ENCODE peak calls at places on chromosomes 13 and 19, in nine cellular contexts. M, S, F, I, Y, G, A, C and O are unnamed samples.
A peak's percentile ranks its signal among the peaks of the same experiment; 100 is the strongest.

GRCh38 chr13:26784704-26785639 is 24.4 kb upstream of the GPR12 start:
- DNase-seq in M (peak; percentile 37), S (no peak), F (peak; percentile 56), I (no peak), Y (no peak), G (no peak), A (no peak), C (peak; percentile 26), O (no peak)

GRCh38 chr19:6423499-6424189 is 967 bp downstream of the KHSRP start:
- DNase-seq in M (no peak), S (peak; percentile 50), F (no peak), I (no peak), Y (peak; percentile 55), G (no peak), A (peak; percentile 54), C (peak; percentile 64), O (no peak)

GRCh38 chr19:3671680-3672574 is 28.3 kb downstream of the PIP5K1C start:
- DNase-seq in M (no peak), S (no peak), F (no peak), I (no peak), Y (no peak), G (no peak), A (no peak), C (peak; percentile 83), O (no peak)

GRCh38 chr13:49641810-49642291 is 13.5 kb downstream of the ARL11 start:
- DNase-seq in M (no peak), S (no peak), F (no peak), I (peak; percentile 81), Y (peak; percentile 32), G (peak; percentile 14), A (peak; percentile 70), C (no peak), O (peak; percentile 91)

GRCh38 chr19:6521718-6522646 is 8.8 kb upstream of the TNFSF9 start:
- DNase-seq in M (peak; percentile 85), S (no peak), F (no peak), I (no peak), Y (no peak), G (no peak), A (no peak), C (peak; percentile 86), O (peak; percentile 76)

GRCh38 chr19:18171605-18172327 is 1.8 kb upstream of the IFI30 start:
- DNase-seq in M (no peak), S (no peak), F (no peak), I (no peak), Y (no peak), G (no peak), A (peak; percentile 62), C (no peak), O (no peak)

GRCh38 chr13:100941377-100941776 is 266.8 kb upstream of the TMTC4 start:
- DNase-seq in M (no peak), S (no peak), F (no peak), I (no peak), Y (no peak), G (no peak), A (no peak), C (no peak), O (no peak)

GRCh38 chr13:74325106-74325505 is 190.9 kb upstream of the KLF12 start:
- DNase-seq in M (no peak), S (no peak), F (no peak), I (peak; percentile 57), Y (no peak), G (no peak), A (no peak), C (no peak), O (no peak)

GRCh38 chr19:709965-710714 is 1.4 kb downstream of the PALM start:
- DNase-seq in M (no peak), S (peak; percentile 41), F (no peak), I (no peak), Y (no peak), G (no peak), A (no peak), C (no peak), O (no peak)

GRCh38 chr19:711224-711623 is 2.5 kb downstream of the PALM start:
- DNase-seq in M (no peak), S (peak; percentile 63), F (no peak), I (no peak), Y (no peak), G (no peak), A (no peak), C (no peak), O (no peak)

GRCh38 chr19:710767-711166 is 2.0 kb downstream of the PALM start:
- DNase-seq in M (no peak), S (peak; percentile 46), F (no peak), I (no peak), Y (no peak), G (no peak), A (no peak), C (no peak), O (no peak)

GRCh38 chr19:709196-709964 is 645 bp downstream of the PALM start:
- DNase-seq in M (no peak), S (no peak), F (no peak), I (no peak), Y (no peak), G (no peak), A (no peak), C (no peak), O (no peak)

DNA sequence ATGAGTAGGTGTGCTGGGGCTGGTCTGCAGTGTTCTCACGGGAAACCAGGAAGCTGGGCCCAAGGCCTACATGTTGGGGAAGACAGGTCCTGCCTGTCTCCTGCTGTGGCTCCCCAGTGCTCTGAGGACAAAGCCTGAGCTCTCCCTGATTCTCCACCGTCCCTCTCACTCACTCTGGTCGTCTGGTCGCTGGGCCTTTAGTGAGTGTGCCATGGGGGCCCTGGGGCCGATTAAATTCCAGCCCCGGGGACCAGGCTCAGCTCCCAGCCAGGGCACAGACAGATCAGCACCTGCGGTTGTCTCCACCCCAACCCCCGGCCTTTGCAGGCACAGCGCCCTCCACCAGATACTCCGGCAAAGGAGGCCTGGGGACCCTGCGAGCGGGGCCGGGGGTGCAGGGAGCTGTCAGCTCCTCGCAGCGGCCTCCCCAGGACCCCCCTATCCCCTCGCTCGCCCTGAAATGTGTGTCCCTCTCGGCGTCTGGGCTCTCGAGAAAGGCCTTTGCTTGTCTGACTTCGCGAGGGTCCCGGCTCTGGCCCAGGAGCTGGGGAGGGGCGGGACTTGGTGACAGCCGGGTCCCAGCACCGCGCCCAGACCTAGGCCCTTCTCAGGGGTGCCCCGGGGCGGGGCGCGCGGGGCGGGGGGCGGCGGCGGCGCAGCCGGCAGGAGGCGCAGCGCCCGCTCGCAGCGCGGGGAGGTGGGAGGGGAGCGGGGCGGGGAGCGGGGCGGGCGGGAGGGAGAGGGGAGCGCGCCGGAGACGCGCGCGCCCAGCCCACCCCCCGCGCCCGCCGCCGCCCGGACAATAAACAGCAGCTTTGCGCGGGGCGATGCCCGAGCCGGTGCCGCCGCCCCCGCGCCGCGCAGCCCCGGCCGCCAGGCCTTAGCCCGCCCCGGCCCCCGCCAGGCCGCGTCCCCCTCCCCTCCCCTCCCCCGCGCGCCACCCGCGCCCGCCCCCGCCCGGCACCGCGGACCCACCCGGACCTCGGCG is at the start of gene PALM:
- DNase-seq in M (no peak), S (peak; percentile 72), F (no peak), I (no peak), Y (no peak), G (no peak), A (no peak), C (no peak), O (no peak)
- TF ChIP-seq CTCF in M (no peak), S (peak; percentile 25), F (no peak), I (no peak), Y (no peak), G (no peak), A (no peak), C (no peak), O (no peak)

GRCh38 chr19:16373079-16373478 is 48.5 kb downstream of the KLF2 start:
- DNase-seq in M (no peak), S (no peak), F (no peak), I (no peak), Y (no peak), G (no peak), A (no peak), C (no peak), O (no peak)

GRCh38 chr19:16373539-16373938 is 48.9 kb downstream of the KLF2 start:
- DNase-seq in M (no peak), S (no peak), F (no peak), I (no peak), Y (no peak), G (no peak), A (peak; percentile 54), C (no peak), O (peak; percentile 35)

GRCh38 chr19:16374436-16374835 is 49.8 kb downstream of the KLF2 start:
- DNase-seq in M (no peak), S (no peak), F (no peak), I (no peak), Y (no peak), G (no peak), A (no peak), C (peak; percentile 61), O (no peak)

GRCh38 chr19:16375157-16375935 is 50.7 kb downstream of the KLF2 start:
- DNase-seq in M (no peak), S (no peak), F (no peak), I (no peak), Y (no peak), G (no peak), A (no peak), C (peak; percentile 2), O (no peak)

DNA sequence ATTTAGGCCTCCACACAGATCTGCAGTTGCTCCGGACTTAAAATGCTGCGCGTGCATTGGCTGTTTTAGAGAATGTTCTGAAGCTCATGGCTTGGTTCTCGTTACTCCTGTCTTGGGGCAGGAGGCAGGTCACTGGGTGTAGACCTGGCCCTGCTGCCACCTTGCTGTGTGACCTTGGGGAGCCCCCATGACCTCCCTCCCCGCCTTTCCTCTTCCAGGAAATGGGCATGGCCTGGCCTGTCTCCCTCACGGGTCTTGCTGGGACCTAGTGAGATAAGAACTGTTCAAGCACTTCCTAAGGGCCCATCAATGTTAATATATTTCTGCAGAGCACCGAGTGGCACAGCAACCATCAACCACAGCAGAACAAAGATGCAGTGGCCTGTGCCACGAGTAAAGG is 49.4 kb downstream of the KLF2 start:
- DNase-seq in M (no peak), S (no peak), F (no peak), I (no peak), Y (no peak), G (no peak), A (no peak), C (no peak), O (peak; percentile 39)
- TF ChIP-seq CTCF in M (no peak), S (no peak), F (no peak), I (no peak), Y (no peak), G (no peak), A (no peak), C (no peak), O (no peak)

DNA sequence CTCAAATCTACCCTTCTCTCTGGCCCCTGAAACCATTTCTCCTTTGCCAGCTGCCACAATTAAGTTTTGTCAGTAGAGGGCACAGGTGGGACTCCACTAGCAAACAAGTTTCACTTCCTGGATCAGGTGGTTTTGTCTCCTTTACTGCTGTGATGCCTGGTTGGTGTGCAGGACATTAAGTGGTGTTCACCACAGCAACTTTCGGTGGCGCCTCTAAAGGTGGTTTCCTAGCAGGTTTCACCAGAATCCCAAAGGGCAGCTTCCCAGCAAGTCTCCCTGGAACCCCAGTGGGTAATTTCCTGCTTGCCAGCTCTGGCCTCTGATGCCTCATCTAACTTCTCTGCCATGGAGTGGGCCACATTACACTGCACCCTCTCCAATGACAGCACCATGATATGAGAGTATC is 16.6 kb downstream of the MED4 start:
- DNase-seq in M (no peak), S (no peak), F (no peak), I (no peak), Y (no peak), G (no peak), A (no peak), C (peak; percentile 57), O (no peak)
- TF ChIP-seq CTCF in M (no peak), S (peak; percentile 22), F (no peak), I (peak; percentile 14), Y (no peak), G (peak; percentile 22), A (no peak), C (peak; percentile 7), O (no peak)

DNA sequence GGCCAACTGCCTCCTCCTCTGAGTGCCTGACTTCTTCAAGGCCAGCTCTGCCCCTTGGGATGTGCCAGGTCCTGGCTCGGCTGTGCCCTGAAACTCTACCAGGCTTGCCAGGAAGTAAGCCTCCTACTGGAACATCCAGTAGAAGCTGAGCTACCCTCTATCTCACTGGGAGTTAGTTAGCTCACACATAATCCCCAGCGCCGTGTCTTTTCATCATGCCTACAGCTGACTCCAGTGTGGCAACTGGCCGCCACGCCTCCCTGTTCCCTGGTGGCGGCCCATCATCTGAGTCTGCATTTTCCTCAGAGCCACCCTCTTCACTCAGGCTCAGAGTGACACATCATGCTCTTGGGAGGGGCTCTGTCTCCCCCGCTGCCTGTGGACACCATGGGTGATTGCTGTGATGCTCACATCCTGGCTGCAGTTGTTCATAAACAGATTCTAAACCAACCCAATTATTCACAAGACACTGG is 131.8 kb upstream of the IRS2 start:
- DNase-seq in M (no peak), S (no peak), F (peak; percentile 78), I (no peak), Y (no peak), G (no peak), A (peak; percentile 16), C (no peak), O (no peak)
- TF ChIP-seq CTCF in M (no peak), S (no peak), F (no peak), I (no peak), Y (no peak), G (no peak), A (no peak), C (no peak), O (no peak)